ENCODE peak calls at places on chromosomes 11 and 22, in six cellular contexts. Q, E, T, I, L and U are unnamed samples.

GRCh38 chr22:18071968-18072310 is 5.9 kb upstream of the PEX26 start:
- DNase-seq in E (no peak), I (no peak), T (no peak), L (no peak), Q (no peak), U (no peak)

GRCh38 chr11:20178976-20179375 is 18.7 kb upstream of the DBX1 start:
- DNase-seq in Q (no peak), T (no peak), L (no peak), I (no peak), E (no peak), U (no peak)

GRCh38 chr22:17917490-17917983 is 106.8 kb downstream of the MICAL3 start:
- DNase-seq in Q (no peak), T (no peak), I (no peak), L (no peak), E (no peak), U (peak; percentile 56)

GRCh38 chr11:102920118-102920684 is 35.3 kb downstream of the MMP13 start:
- DNase-seq in L (no peak), T (no peak), E (no peak), Q (no peak), I (no peak), U (no peak)

GRCh38 chr11:73245461-73245860 is 26.7 kb upstream of the P2RY6 start:
- DNase-seq in L (no peak), T (no peak), E (no peak), I (no peak), Q (no peak), U (no peak)

GRCh38 chr11:95920460-95921105 is 3.3 kb downstream of the MTMR2 start:
- DNase-seq in Q (no peak), T (no peak), E (no peak), L (no peak), I (peak; percentile 56), U (no peak)

GRCh38 chr11:75518771-75519653 is 6.7 kb downstream of the GDPD5 start:
- DNase-seq in I (no peak), E (no peak), L (no peak), T (no peak), Q (no peak), U (no peak)

GRCh38 chr11:8098361-8098760 is 17.4 kb downstream of the TUB start:
- DNase-seq in T (no peak), I (peak; percentile 25), L (no peak), Q (no peak), E (no peak), U (no peak)

GRCh38 chr11:35073691-35074382 is 65.1 kb upstream of the CD44 start:
- DNase-seq in I (no peak), E (no peak), T (no peak), Q (no peak), L (no peak), U (no peak)

GRCh38 chr11:96949464-96949863 is 559.7 kb downstream of the JRKL start:
- DNase-seq in L (no peak), T (no peak), I (no peak), E (no peak), Q (no peak), U (no peak)

GRCh38 chr11:96948066-96948465 is 558.3 kb downstream of the JRKL start:
- DNase-seq in T (no peak), Q (no peak), E (no peak), L (no peak), I (no peak), U (no peak)

GRCh38 chr11:96942855-96943254 is 553.0 kb downstream of the JRKL start:
- DNase-seq in T (no peak), L (no peak), Q (no peak), I (no peak), E (no peak), U (no peak)

GRCh38 chr11:96943970-96944369 is 554.2 kb downstream of the JRKL start:
- DNase-seq in T (no peak), L (no peak), E (no peak), I (no peak), Q (no peak), U (no peak)
- TF ChIP-seq CTCF in T (no peak), L (peak; percentile 24), E (no peak), I (no peak), Q (no peak), U (no peak)

DNA sequence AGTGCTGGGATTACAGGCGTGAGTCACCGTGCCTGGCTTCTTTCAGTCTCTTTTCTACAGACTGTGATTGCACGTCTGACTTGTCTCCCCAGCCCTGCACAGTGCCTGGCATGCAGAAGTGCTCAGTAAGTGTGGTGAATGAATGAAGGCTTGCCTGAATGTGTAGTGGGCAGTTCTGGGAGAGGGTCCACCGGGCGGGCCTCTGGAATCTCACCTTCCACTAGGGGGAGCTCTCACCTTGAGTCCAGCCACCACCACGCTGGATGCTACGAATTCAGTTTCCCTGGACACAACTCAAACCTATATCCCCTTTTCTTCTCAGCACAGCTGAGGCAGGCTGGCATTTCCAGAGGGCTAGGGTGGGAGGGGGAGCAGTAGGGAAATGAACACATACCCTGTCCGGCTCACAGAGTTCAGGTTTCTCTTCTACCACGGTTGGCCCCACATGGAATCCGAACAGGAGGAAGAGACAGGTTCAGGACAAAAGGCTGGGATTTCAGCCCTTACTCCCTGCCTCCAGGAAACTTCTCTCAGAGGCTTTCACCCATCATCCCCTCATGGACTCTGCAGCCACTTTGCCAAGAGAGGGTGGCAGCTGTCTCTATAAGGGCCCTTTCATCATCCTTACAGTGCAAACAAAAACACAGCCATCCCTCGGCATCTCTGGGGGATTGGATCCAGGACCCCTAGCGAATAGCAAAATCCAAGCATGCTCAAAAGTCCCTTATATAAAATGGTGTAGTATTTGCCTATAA is 86.8 kb downstream of the NECTIN1 start:
- DNase-seq in I (peak; percentile 26), Q (no peak), L (no peak), E (no peak), T (no peak), U (peak; percentile 33)
- TF ChIP-seq CTCF in I (peak; percentile 63), Q (peak; percentile 55), L (peak; percentile 38), E (peak; percentile 44), T (peak; percentile 33), U (peak; percentile 70)

GRCh38 chr11:63478896-63479295 is 12.1 kb downstream of the PLAAT5 start:
- DNase-seq in I (peak; percentile 91), T (no peak), Q (peak; percentile 49), E (peak; percentile 67), L (peak; percentile 31), U (peak; percentile 69)
- TF ChIP-seq CTCF in I (peak; percentile 97), T (peak; percentile 84), Q (peak; percentile 93), E (peak; percentile 90), L (peak; percentile 90), U (peak; percentile 80)

DNA sequence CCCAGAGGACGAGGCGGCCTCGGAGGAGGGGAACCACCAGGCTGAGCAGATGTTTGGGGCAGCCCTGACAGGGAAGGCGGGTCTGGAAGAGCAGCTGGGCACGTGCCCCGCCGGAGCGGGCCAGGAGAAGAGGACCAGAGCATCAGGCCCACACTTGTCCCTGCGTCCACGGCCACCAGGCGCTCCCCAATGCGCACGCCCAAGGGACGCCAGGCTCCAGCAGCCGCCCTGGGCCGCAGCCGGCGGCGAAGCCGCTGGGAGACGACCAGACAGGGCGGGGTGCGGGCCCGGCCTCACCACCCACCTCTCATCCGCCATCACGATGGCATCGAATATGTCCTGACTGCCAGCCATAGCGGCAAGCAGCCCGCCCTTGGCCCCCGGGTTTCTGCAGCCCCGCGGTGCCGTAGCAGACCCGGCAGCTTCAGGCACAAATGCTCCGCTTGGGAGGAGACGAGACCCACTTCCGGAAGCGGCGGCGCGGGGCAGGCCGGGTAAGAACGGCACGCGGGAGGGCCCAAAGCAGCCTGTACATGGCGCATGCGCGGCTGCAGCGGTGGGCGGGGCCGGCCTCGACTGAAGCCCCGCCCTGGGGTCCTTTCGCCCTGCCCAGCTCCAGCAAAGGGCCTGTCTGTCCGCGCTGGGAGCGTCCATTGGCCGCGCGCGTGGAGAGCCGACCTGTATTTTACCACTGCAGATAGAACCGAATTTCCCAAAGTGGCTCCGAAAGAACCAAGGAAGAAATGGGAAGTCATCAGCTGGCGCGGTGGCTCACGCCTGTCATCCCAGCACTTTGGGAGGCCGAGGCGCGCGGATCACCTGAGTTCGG is at the start of gene LTO1:
- DNase-seq in I (peak; percentile 98), Q (peak; percentile 95), L (peak; percentile 96), T (peak; percentile 97), E (peak; percentile 97), U (peak; percentile 97)
- TF ChIP-seq CTCF in I (no peak), Q (no peak), L (peak; percentile 12), T (no peak), E (no peak), U (no peak)

GRCh38 chr11:119100246-119100959 is 1.2 kb downstream of the DPAGT1 start:
- DNase-seq in Q (no peak), T (no peak), E (no peak), I (peak; percentile 63), L (no peak), U (peak; percentile 13)
- TF ChIP-seq CTCF in Q (peak; percentile 27), T (no peak), E (no peak), I (peak; percentile 59), L (peak; percentile 17), U (peak; percentile 19)